ENCODE peak calls at places on chromosome 14, in eight cellular contexts. V is tibial artery; S is psoas muscle; A is trophoblast cell; N is CD8-positive, alpha-beta memory T cell; J is breast epithelium; U is stomach; F is CD4-positive, alpha-beta memory T cell. Z is an unnamed sample.

GRCh38 chr14:88929656-88930436 is 105.4 kb downstream of the TTC8 start:
- DNase-seq in V (no peak), S (no peak), A (peak; percentile 29), N (no peak), J (no peak), U (no peak), F (no peak), Z (no peak)

GRCh38 chr14:36271939-36272907 is 48.2 kb downstream of the MBIP start:
- DNase-seq in V (no peak), S (no peak), A (no peak), N (no peak), J (no peak), U (no peak), F (no peak), Z (no peak)

GRCh38 chr14:84541008-84541407 is 988.9 kb upstream of the FLRT2 start:
- DNase-seq in V (no peak), S (no peak), A (no peak), N (no peak), J (no peak), U (no peak), F (no peak), Z (no peak)

GRCh38 chr14:69877492-69877891 is 1.7 kb upstream of the SMOC1 start:
- DNase-seq in V (no peak), S (no peak), A (peak; percentile 13), N (no peak), J (no peak), U (no peak), F (no peak), Z (no peak)

GRCh38 chr14:102164964-102165363 is 25.3 kb downstream of the WDR20 start:
- DNase-seq in V (no peak), S (no peak), A (no peak), N (no peak), J (no peak), U (no peak), F (no peak), Z (no peak)

GRCh38 chr14:32377046-32377445 is 47.9 kb downstream of the AKAP6 start:
- DNase-seq in V (no peak), S (no peak), A (no peak), N (no peak), J (no peak), U (no peak), F (no peak), Z (no peak)

GRCh38 chr14:103894034-103894722 is 34.1 kb upstream of the TDRD9 start:
- DNase-seq in V (no peak), S (no peak), A (no peak), N (no peak), J (no peak), U (peak; percentile 71), F (no peak), Z (no peak)

GRCh38 chr14:69941768-69942742 is 62.8 kb downstream of the SMOC1 start:
- DNase-seq in V (no peak), S (no peak), A (no peak), N (no peak), J (no peak), U (no peak), F (no peak), Z (no peak)

GRCh38 chr14:70934502-70935134 is 27.4 kb downstream of the PCNX1 start:
- DNase-seq in V (no peak), S (no peak), A (peak; percentile 41), N (no peak), J (no peak), U (no peak), F (no peak), Z (peak; percentile 69)

GRCh38 chr14:35211067-35211466 is 81.1 kb upstream of the PSMA6 start:
- DNase-seq in V (no peak), S (no peak), A (no peak), N (no peak), J (no peak), U (no peak), F (no peak), Z (no peak)

GRCh38 chr14:44662250-44662891 is 155.3 kb upstream of the FSCB start:
- DNase-seq in V (no peak), S (no peak), A (peak; percentile 19), N (no peak), J (no peak), U (no peak), F (no peak), Z (no peak)

GRCh38 chr14:55074662-55075061 is 23.2 kb downstream of the MAPK1IP1L start:
- DNase-seq in V (no peak), S (no peak), A (no peak), N (no peak), J (no peak), U (no peak), F (no peak), Z (peak; percentile 56)

GRCh38 chr14:62736426-62737043 is 308.7 kb downstream of the KCNH5 start:
- DNase-seq in V (no peak), S (no peak), A (no peak), N (no peak), J (no peak), U (no peak), F (no peak), Z (no peak)

GRCh38 chr14:72643317-72643801 is 250.5 kb downstream of the DPF3 start:
- DNase-seq in V (no peak), S (peak; percentile 69), A (peak; percentile 87), N (no peak), J (no peak), U (no peak), F (no peak), Z (no peak)

GRCh38 chr14:94961761-94962575 is 192.1 kb upstream of the GSC start:
- DNase-seq in V (no peak), S (no peak), A (no peak), N (no peak), J (no peak), U (no peak), F (no peak), Z (no peak)

GRCh38 chr14:95815226-95815690 is 61.4 kb upstream of the TUNAR start:
- DNase-seq in V (no peak), S (no peak), A (no peak), N (no peak), J (no peak), U (no peak), F (no peak), Z (no peak)

GRCh38 chr14:61471297-61471980 is 150.1 kb downstream of the PRKCH start:
- DNase-seq in V (no peak), S (no peak), A (no peak), N (no peak), J (no peak), U (no peak), F (no peak), Z (no peak)

GRCh38 chr14:97458302-97459137 is 661.3 kb downstream of the VRK1 start:
- DNase-seq in V (no peak), S (peak; percentile 52), A (no peak), N (peak; percentile 65), J (no peak), U (peak; percentile 38), F (peak; percentile 83), Z (peak; percentile 95)

GRCh38 chr14:79910086-79910485 is 301.2 kb downstream of the DIO2 start:
- DNase-seq in V (no peak), S (no peak), A (no peak), N (no peak), J (no peak), U (no peak), F (no peak), Z (no peak)

GRCh38 chr14:69953266-69953905 is 74.2 kb downstream of the SMOC1 start:
- DNase-seq in V (no peak), S (peak; percentile 59), A (no peak), N (no peak), J (no peak), U (no peak), F (no peak), Z (no peak)

GRCh38 chr14:80059041-80059440 is 152.3 kb downstream of the DIO2 start:
- DNase-seq in V (no peak), S (no peak), A (no peak), N (no peak), J (no peak), U (no peak), F (no peak), Z (no peak)

DNA sequence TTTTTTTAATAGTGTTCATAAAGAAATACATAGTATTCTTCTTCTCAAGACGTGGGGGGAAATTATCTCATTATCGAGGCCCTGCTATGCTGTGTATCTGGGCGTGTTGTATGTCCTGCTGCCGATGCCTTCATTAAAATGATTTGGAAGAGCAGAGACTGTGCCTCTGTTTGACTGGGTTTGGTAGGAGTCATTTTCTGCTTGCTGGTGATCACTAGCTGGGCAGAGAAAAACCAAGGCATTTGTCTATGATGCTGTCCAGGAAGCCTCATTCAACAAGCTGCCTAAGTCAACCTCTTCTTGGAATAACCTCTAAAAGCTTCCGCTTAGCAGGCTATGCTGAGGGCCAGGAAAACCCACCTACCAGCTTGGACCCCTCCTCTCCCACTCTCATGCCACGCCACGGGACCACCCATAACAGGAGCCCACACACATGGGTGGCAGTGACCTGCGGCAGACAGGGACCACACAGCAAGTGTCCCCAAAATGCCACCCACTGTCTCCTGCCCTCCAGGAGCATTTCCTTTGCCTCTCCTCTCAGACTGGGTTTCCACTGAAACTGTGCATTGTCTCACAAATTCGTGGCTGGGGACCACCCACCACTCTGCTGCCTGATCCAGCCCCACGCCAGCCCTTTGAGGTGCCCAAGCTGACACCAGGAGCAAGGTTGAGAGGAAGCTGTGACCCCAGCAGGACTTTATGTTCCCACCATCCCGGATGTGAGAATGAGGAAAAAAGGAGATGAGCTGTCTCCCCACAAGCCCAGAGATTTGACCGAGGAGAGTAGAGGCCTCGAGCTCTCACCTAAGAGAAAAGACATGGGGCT is 36.8 kb downstream of the DAD1 start:
- DNase-seq in V (no peak), S (no peak), A (no peak), N (no peak), J (no peak), U (no peak), F (peak; percentile 33), Z (no peak)
- H3K4me1 ChIP-seq in V (peaks cover 27% of the 10 kb centered on the region), S (peaks cover 17% of the 10 kb centered on the region), A (peaks cover 10% of the 10 kb centered on the region), N (peaks cover 90% of the 10 kb centered on the region), J (peaks cover 9% of the 10 kb centered on the region), U (peaks cover 45% of the 10 kb centered on the region), F (peaks cover 96% of the 10 kb centered on the region), Z (peaks cover 96% of the 10 kb centered on the region)

GRCh38 chr14:68631691-68632590 is 160.9 kb downstream of the ZFP36L1 start:
- DNase-seq in V (peak; percentile 61), S (no peak), A (peak; percentile 66), N (no peak), J (no peak), U (no peak), F (no peak), Z (no peak)
- H3K4me1 ChIP-seq in V (peaks cover 34% of the 10 kb centered on the region), S (peaks cover 10% of the 10 kb centered on the region), A (peaks cover 60% of the 10 kb centered on the region), N (peaks cover 6% of the 10 kb centered on the region), J (peaks cover 30% of the 10 kb centered on the region), U (peaks cover 29% of the 10 kb centered on the region), F (peaks cover 10% of the 10 kb centered on the region), Z (peaks cover 16% of the 10 kb centered on the region)

GRCh38 chr14:64008016-64008415 is 155.2 kb downstream of the SYNE2 start:
- DNase-seq in V (no peak), S (no peak), A (no peak), N (no peak), J (no peak), U (no peak), F (no peak), Z (no peak)

GRCh38 chr14:64000749-64001148 is 147.9 kb downstream of the SYNE2 start:
- DNase-seq in V (no peak), S (no peak), A (no peak), N (no peak), J (no peak), U (no peak), F (no peak), Z (no peak)

GRCh38 chr14:64005822-64006221 is 153.0 kb downstream of the SYNE2 start:
- DNase-seq in V (no peak), S (no peak), A (no peak), N (no peak), J (no peak), U (no peak), F (no peak), Z (no peak)
- H3K4me1 ChIP-seq in V (no peaks in the 10 kb centered on the region), S (no peaks in the 10 kb centered on the region), A (no peaks in the 10 kb centered on the region), N (no peaks in the 10 kb centered on the region), J (no peaks in the 10 kb centered on the region), U (no peaks in the 10 kb centered on the region), F (no peaks in the 10 kb centered on the region), Z (no peaks in the 10 kb centered on the region)

GRCh38 chr14:51544901-51545300 is 106.8 kb upstream of the FRMD6 start:
- DNase-seq in V (no peak), S (no peak), A (no peak), N (no peak), J (no peak), U (no peak), F (no peak), Z (no peak)
- H3K4me1 ChIP-seq in V (peaks cover 20% of the 10 kb centered on the region), S (peaks cover 15% of the 10 kb centered on the region), A (peaks cover 7% of the 10 kb centered on the region), N (no peaks in the 10 kb centered on the region), J (no peaks in the 10 kb centered on the region), U (no peaks in the 10 kb centered on the region), F (no peaks in the 10 kb centered on the region), Z (no peaks in the 10 kb centered on the region)

Z was measured in CD4-positive, CD25-positive, alpha-beta regulatory T cell.